ENCODE peak calls at places on chromosomes 5 and 9, in eight cellular contexts. One of them, this sample, is unnamed.

GRCh38 chr9:116541402-116541801 is 145.7 kb upstream of the TRIM32 start:
- DNase-seq in NCI-H460: no peak
- DNase-seq in NCI-H2081: no peak
- DNase-seq in epithelial cell of proximal tubule: no peak
- DNase-seq in NCI-H1105: no peak
- DNase-seq in NCI-H1092: no peak
- DNase-seq in GM23338: no peak
- DNase-seq in ureter: no peak
- DNase-seq in this sample: no peak

GRCh38 chr9:9817176-9817575 is 795.6 kb downstream of the PTPRD start:
- DNase-seq in NCI-H460: no peak
- DNase-seq in NCI-H2081: no peak
- DNase-seq in epithelial cell of proximal tubule: no peak
- DNase-seq in NCI-H1105: no peak
- DNase-seq in NCI-H1092: no peak
- DNase-seq in GM23338: no peak
- DNase-seq in ureter: no peak
- DNase-seq in this sample: no peak

GRCh38 chr5:111997308-111998159 is 240.5 kb upstream of the NREP start:
- DNase-seq in NCI-H460: no peak
- DNase-seq in NCI-H2081: no peak
- DNase-seq in epithelial cell of proximal tubule: peak; percentile 83
- DNase-seq in NCI-H1105: no peak
- DNase-seq in NCI-H1092: no peak
- DNase-seq in GM23338: no peak
- DNase-seq in ureter: no peak
- DNase-seq in this sample: no peak

GRCh38 chr9:95506438-95506691 is 10.4 kb downstream of the PTCH1 start:
- DNase-seq in NCI-H460: peak; percentile 26
- DNase-seq in NCI-H2081: peak; percentile 33
- DNase-seq in epithelial cell of proximal tubule: no peak
- DNase-seq in NCI-H1105: no peak
- DNase-seq in NCI-H1092: no peak
- DNase-seq in GM23338: no peak
- DNase-seq in ureter: no peak
- DNase-seq in this sample: no peak

GRCh38 chr9:35272989-35273388 is 111.2 kb downstream of the UNC13B start:
- DNase-seq in NCI-H460: no peak
- DNase-seq in NCI-H2081: no peak
- DNase-seq in epithelial cell of proximal tubule: no peak
- DNase-seq in NCI-H1105: no peak
- DNase-seq in NCI-H1092: no peak
- DNase-seq in GM23338: no peak
- DNase-seq in ureter: no peak
- DNase-seq in this sample: no peak

GRCh38 chr5:39349484-39349883 is 14.8 kb downstream of the C9 start:
- DNase-seq in NCI-H460: no peak
- DNase-seq in NCI-H2081: no peak
- DNase-seq in epithelial cell of proximal tubule: no peak
- DNase-seq in NCI-H1105: no peak
- DNase-seq in NCI-H1092: no peak
- DNase-seq in GM23338: no peak
- DNase-seq in ureter: no peak
- DNase-seq in this sample: no peak

GRCh38 chr5:433836-434235 is 9.1 kb upstream of the EXOC3 start:
- DNase-seq in NCI-H460: no peak
- DNase-seq in NCI-H2081: no peak
- DNase-seq in epithelial cell of proximal tubule: no peak
- DNase-seq in NCI-H1105: no peak
- DNase-seq in NCI-H1092: no peak
- DNase-seq in GM23338: no peak
- DNase-seq in ureter: no peak
- DNase-seq in this sample: no peak

GRCh38 chr5:132876020-132876759 is 2.7 kb downstream of the LEAP2 start:
- DNase-seq in NCI-H460: no peak
- DNase-seq in NCI-H2081: no peak
- DNase-seq in epithelial cell of proximal tubule: no peak
- DNase-seq in NCI-H1105: no peak
- DNase-seq in NCI-H1092: no peak
- DNase-seq in GM23338: no peak
- DNase-seq in ureter: no peak
- DNase-seq in this sample: no peak

GRCh38 chr9:15355669-15356068 is 48.7 kb upstream of the TTC39B start:
- DNase-seq in NCI-H460: no peak
- DNase-seq in NCI-H2081: no peak
- DNase-seq in epithelial cell of proximal tubule: no peak
- DNase-seq in NCI-H1105: no peak
- DNase-seq in NCI-H1092: no peak
- DNase-seq in GM23338: peak; percentile 11
- DNase-seq in ureter: no peak
- DNase-seq in this sample: no peak

GRCh38 chr5:145943674-145944121 is 7.3 kb downstream of the SH3RF2 start:
- DNase-seq in NCI-H460: no peak
- DNase-seq in NCI-H2081: no peak
- DNase-seq in epithelial cell of proximal tubule: no peak
- DNase-seq in NCI-H1105: peak; percentile 57
- DNase-seq in NCI-H1092: no peak
- DNase-seq in GM23338: no peak
- DNase-seq in ureter: no peak
- DNase-seq in this sample: no peak

GRCh38 chr9:88251903-88252302 is 113.6 kb upstream of the SPATA31C2 start:
- DNase-seq in NCI-H460: no peak
- DNase-seq in NCI-H2081: no peak
- DNase-seq in epithelial cell of proximal tubule: no peak
- DNase-seq in NCI-H1105: no peak
- DNase-seq in NCI-H1092: no peak
- DNase-seq in GM23338: no peak
- DNase-seq in ureter: no peak
- DNase-seq in this sample: no peak

GRCh38 chr5:150618588-150619281 is 21.7 kb upstream of the SYNPO start:
- DNase-seq in NCI-H460: no peak
- DNase-seq in NCI-H2081: no peak
- DNase-seq in epithelial cell of proximal tubule: no peak
- DNase-seq in NCI-H1105: no peak
- DNase-seq in NCI-H1092: no peak
- DNase-seq in GM23338: no peak
- DNase-seq in ureter: peak; percentile 69
- DNase-seq in this sample: peak; percentile 43

GRCh38 chr9:77392328-77392727 is 215.0 kb downstream of the VPS13A start:
- DNase-seq in NCI-H460: no peak
- DNase-seq in NCI-H2081: no peak
- DNase-seq in epithelial cell of proximal tubule: no peak
- DNase-seq in NCI-H1105: no peak
- DNase-seq in NCI-H1092: no peak
- DNase-seq in GM23338: no peak
- DNase-seq in ureter: no peak
- DNase-seq in this sample: no peak

GRCh38 chr9:94639996-94640376 is 668 bp upstream of the FBP1 start:
- DNase-seq in NCI-H460: no peak
- DNase-seq in NCI-H2081: no peak
- DNase-seq in epithelial cell of proximal tubule: no peak
- DNase-seq in NCI-H1105: no peak
- DNase-seq in NCI-H1092: no peak
- DNase-seq in GM23338: peak; percentile 86
- DNase-seq in ureter: no peak
- DNase-seq in this sample: no peak